ENCODE peak calls at places on chromosomes 11 and 22, in five cellular contexts. D is MV-4-11; U is iris pigment epithelial cell; V is nephron progenitor cell; E is stimulated activated CD4-positive, alpha-beta T cell treated with anti-CD3 and anti-CD28 coated beads, Interleukin-1b, Interleukin-23, amount 100 ng/mL, for 24 hours. I is an unnamed sample.

GRCh38 chr22:40965936-40966557 is 14.9 kb downstream of the RBX1 start:
- DNase-seq in D (peak), U (peak), V (no peak), E (no peak), I (peak)

GRCh38 chr11:3970101-3970500 is 114.6 kb downstream of the STIM1 start:
- DNase-seq in D (no peak), U (no peak), V (no peak), E (no peak), I (no peak)

GRCh38 chr22:18156878-18157713 is 7.1 kb downstream of the USP18 start:
- DNase-seq in D (peak), U (peak), V (peak), E (peak), I (peak)

GRCh38 chr22:20251981-20252380 is 16.1 kb downstream of the RTN4R start:
- DNase-seq in D (no peak), U (no peak), V (no peak), E (no peak), I (no peak)

GRCh38 chr22:37741312-37741795 is 44.5 kb downstream of the TRIOBP start:
- DNase-seq in D (peak), U (peak), V (no peak), E (no peak), I (peak)

GRCh38 chr11:121415861-121416260 is 36.3 kb upstream of the SORL1 start:
- DNase-seq in D (no peak), U (no peak), V (no peak), E (no peak), I (no peak)

GRCh38 chr11:57248780-57249383 is 11.8 kb upstream of the APLNR start:
- DNase-seq in D (peak), U (peak), V (peak), E (no peak), I (peak)

GRCh38 chr22:31637938-31638618 is 23.9 kb downstream of the PISD start:
- DNase-seq in D (peak), U (no peak), V (no peak), E (no peak), I (peak)

GRCh38 chr22:22770881-22771280 is 116.7 kb upstream of the IGLL5 start:
- DNase-seq in D (no peak), U (no peak), V (no peak), E (no peak), I (no peak)

GRCh38 chr11:87092159-87092558 is 54.4 kb downstream of the TMEM135 start:
- DNase-seq in D (no peak), U (no peak), V (no peak), E (no peak), I (peak)

GRCh38 chr11:10728779-10729472 is 22.1 kb upstream of the CTR9 start:
- DNase-seq in D (peak), U (peak), V (peak), E (no peak), I (no peak)

GRCh38 chr11:120523196-120523595 is 11.6 kb downstream of the GRIK4 start:
- DNase-seq in D (no peak), U (no peak), V (peak), E (no peak), I (no peak)